ENCODE peak calls at places on chromosomes 3 and 15, in four cellular contexts. W, M, L and N are unnamed samples. For H3K4me1, the result is how much of the 10 kb centered on the place peaks cover.

GRCh38 chr15:79831635-79832034 is 65.2 kb downstream of the MTHFS start:
- DNase-seq in W (no peak), M (no peak), L (no peak), N (no peak)

GRCh38 chr3:107062787-107063186 is 314.5 kb upstream of the CCDC54 start:
- DNase-seq in W (no peak), M (no peak), L (no peak), N (no peak)

GRCh38 chr3:174495928-174496327 is 363.2 kb upstream of the NAALADL2 start:
- DNase-seq in W (no peak), M (no peak), L (peak), N (no peak)

GRCh38 chr3:76679510-76679909 is 360.4 kb upstream of the ROBO2 start:
- DNase-seq in W (no peak), M (no peak), L (peak), N (no peak)

GRCh38 chr15:89728254-89728653 is 22.8 kb downstream of the MESP1 start:
- DNase-seq in W (no peak), M (no peak), L (peak), N (no peak)

GRCh38 chr15:42056934-42057743 is 36.3 kb upstream of the PLA2G4E start:
- DNase-seq in W (peak), M (peak), L (peak), N (peak)

GRCh38 chr15:71448688-71449114 is 333.4 kb downstream of the THSD4 start:
- DNase-seq in W (no peak), M (peak), L (peak), N (peak)

GRCh38 chr3:60588806-60589205 is 662.4 kb downstream of the FHIT start:
- DNase-seq in W (no peak), M (no peak), L (no peak), N (peak)

GRCh38 chr15:69823223-69823907 is 274.4 kb downstream of the TLE3 start:
- DNase-seq in W (no peak), M (no peak), L (no peak), N (peak)

GRCh38 chr15:74315626-74316025 is 51.8 kb downstream of the CYP11A1 start:
- DNase-seq in W (no peak), M (no peak), L (no peak), N (no peak)

GRCh38 chr3:102161362-102162006 is 273.3 kb upstream of the ZPLD1 start:
- DNase-seq in W (no peak), M (no peak), L (no peak), N (no peak)

GRCh38 chr3:71684752-71685151 is 40.5 kb downstream of the EIF4E3 start:
- DNase-seq in W (no peak), M (no peak), L (peak), N (peak)

GRCh38 chr3:141740349-141740748 is 2.3 kb downstream of the RNF7 start:
- DNase-seq in W (no peak), M (no peak), L (no peak), N (no peak)

GRCh38 chr3:197432407-197433127 is 123.2 kb downstream of the BDH1 start:
- DNase-seq in W (no peak), M (peak), L (no peak), N (no peak)

GRCh38 chr3:68504185-68504584 is 428.2 kb downstream of the TAFA4 start:
- DNase-seq in W (no peak), M (no peak), L (no peak), N (no peak)

GRCh38 chr15:68885070-68885469 is 45.3 kb upstream of the SPESP1 start:
- DNase-seq in W (no peak), M (no peak), L (peak), N (peak)

GRCh38 chr3:181711325-181712135 is at the start of gene SOX2:
- DNase-seq in W (no peak), M (peak), L (no peak), N (peak)

GRCh38 chr3:170907519-170908234 is 760 bp downstream of the EIF5A2 start:
- DNase-seq in W (no peak), M (no peak), L (peak), N (peak)

GRCh38 chr15:36658905-36659304 is 79.5 kb downstream of the CDIN1 start:
- DNase-seq in W (no peak), M (no peak), L (no peak), N (no peak)

GRCh38 chr15:39149636-39150035 is 431.2 kb upstream of the THBS1 start:
- DNase-seq in W (no peak), M (no peak), L (no peak), N (no peak)

GRCh38 chr3:162538466-162538865 is 1041.9 kb downstream of the OTOL1 start:
- DNase-seq in W (no peak), M (no peak), L (no peak), N (no peak)

GRCh38 chr3:124442463-124442862 is 287.8 kb upstream of the UMPS start:
- DNase-seq in W (no peak), M (no peak), L (no peak), N (no peak)

GRCh38 chr3:46293991-46294833 is 52.0 kb downstream of the CCR3 start:
- DNase-seq in W (no peak), M (no peak), L (no peak), N (no peak)

GRCh38 chr3:156704370-156705036 is 30.1 kb downstream of the TIPARP start:
- DNase-seq in W (no peak), M (no peak), L (no peak), N (no peak)

GRCh38 chr3:42042747-42043115 is 48.4 kb upstream of the TRAK1 start:
- DNase-seq in W (no peak), M (no peak), L (peak), N (no peak)
- H3K4me1 ChIP-seq in W (under half), M (half or more), L (under half), N (under half)

GRCh38 chr15:86647810-86648440 is 568.3 kb downstream of the AGBL1 start:
- DNase-seq in W (no peak), M (no peak), L (no peak), N (no peak)
- H3K4me1 ChIP-seq in W (under half), M (under half), L (under half), N (under half)

GRCh38 chr15:97995881-97996603 is 35.5 kb downstream of the ARRDC4 start:
- DNase-seq in W (no peak), M (peak), L (peak), N (peak)
- H3K4me1 ChIP-seq in W (under half), M (under half), L (under half), N (under half)

DNA sequence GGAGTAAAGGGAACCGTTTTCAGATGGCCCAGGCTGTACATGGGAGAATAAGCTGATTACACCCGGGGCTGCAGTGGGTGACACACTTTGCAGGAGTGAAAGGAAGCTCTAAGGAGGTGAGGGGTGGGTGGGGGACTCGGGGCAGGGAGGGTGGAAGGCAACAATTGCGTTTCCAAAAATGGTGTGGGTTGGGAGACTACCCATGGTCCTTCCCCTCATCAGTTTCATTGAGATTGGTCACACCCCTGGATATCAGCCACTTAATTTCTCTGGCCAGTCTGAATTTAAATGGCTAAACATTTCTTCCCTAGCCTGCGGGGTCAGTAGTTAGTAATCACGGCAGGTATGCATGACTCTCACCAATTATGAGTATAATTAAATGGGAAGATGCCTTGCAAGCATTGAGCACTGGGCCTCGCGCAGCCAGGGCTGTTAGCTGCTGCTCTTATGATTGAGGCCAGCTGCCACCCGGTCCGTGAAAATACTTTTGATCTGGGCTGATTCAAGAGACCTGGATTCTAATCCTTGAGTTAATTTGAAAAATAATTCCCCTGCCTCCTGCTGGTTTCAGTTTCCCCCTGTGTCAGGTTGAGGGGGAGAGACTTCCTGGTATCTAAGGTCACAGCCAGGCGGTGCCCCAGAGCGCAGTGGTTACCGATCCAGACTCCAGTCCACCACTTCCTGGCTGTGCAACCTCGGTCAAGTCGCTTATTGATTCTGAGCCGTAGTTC is 23.3 kb downstream of the SLC6A6 start:
- DNase-seq in W (peak), M (peak), L (no peak), N (no peak)
- H3K4me1 ChIP-seq in W (half or more), M (half or more), L (under half), N (under half)

GRCh38 chr3:112121577-112122547 is 11.2 kb downstream of the GCSAM start:
- DNase-seq in W (no peak), M (no peak), L (no peak), N (no peak)
- H3K4me1 ChIP-seq in W (under half), M (under half), L (under half), N (under half)

DNA sequence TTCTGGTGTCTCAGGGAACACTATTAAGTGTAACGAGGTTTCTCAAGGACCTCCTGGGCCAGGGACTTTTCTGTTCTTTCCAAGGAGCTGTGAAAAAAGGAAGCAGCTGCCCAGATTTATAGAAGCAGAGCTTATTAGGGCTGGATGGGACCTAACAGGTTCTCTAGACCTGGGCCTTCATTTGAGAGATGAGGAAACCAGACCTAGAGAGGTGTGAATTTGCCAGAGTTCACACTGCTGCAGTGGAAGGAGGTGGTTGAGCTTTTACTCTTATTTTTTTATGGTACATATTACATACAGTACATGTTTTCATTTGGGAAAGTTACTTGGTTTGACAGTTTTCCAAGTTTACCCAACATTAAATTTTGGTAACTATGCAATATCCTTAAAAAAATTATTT is 16.2 kb downstream of the MAP2K1 start:
- DNase-seq in W (no peak), M (no peak), L (no peak), N (no peak)
- H3K4me1 ChIP-seq in W (under half), M (half or more), L (under half), N (under half)

DNA sequence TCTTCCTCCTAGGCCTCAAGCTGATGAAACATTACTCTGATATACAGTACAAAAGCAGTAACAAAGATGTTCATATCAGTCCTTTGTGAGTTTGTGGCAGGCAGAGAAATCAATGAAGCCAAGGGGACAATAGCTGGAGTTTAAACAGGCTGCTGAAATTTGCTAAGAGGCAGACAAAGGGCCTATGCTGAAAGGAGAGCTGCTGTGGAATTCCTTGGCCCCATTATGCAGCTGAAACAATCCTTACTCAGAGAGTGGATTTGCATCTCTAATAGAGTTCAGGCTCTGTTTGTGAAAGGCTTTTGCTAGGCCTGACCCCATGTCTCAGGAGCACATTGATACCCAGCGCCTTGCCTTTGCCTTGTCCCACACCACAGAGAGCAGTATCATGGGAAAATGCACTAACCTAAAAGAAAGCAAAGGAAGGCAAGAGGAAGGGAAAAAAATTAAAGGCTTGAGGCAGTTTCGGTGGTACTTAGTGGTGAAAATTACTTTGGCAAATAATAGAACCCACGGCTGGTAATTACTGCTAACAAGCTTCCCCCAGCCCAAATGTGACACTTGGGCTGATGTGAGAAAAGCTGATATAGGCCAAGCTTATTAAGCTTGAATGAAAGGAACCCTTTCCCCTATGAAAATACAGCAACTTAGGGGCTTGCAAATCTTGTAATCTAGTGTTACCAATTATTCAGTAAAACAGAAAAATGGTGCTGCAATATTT is 195.0 kb upstream of the EPHA3 start:
- DNase-seq in W (no peak), M (no peak), L (no peak), N (no peak)
- H3K4me1 ChIP-seq in W (under half), M (under half), L (under half), N (under half)

GRCh38 chr3:38987456-38987855 is 64.3 kb downstream of the SCN11A start:
- DNase-seq in W (no peak), M (no peak), L (no peak), N (no peak)

GRCh38 chr3:38988955-38989354 is 62.8 kb downstream of the SCN11A start:
- DNase-seq in W (no peak), M (no peak), L (no peak), N (no peak)

GRCh38 chr3:38985581-38985980 is 66.2 kb downstream of the SCN11A start:
- DNase-seq in W (no peak), M (no peak), L (peak), N (peak)

GRCh38 chr3:38985981-38986380 is 65.8 kb downstream of the SCN11A start:
- DNase-seq in W (no peak), M (no peak), L (peak), N (no peak)

GRCh38 chr3:38986901-38987300 is 64.8 kb downstream of the SCN11A start:
- DNase-seq in W (no peak), M (no peak), L (no peak), N (peak)
- H3K4me1 ChIP-seq in W (under half), M (under half), L (under half), N (under half)

GRCh38 chr3:69869021-69869420 is 129.8 kb downstream of the MITF start:
- DNase-seq in W (no peak), M (no peak), L (no peak), N (no peak)
- H3K4me1 ChIP-seq in W (under half), M (half or more), L (under half), N (under half)

GRCh38 chr15:40927497-40928346 is 1.4 kb upstream of the DLL4 start:
- DNase-seq in W (no peak), M (no peak), L (no peak), N (no peak)

GRCh38 chr15:40930430-40931299 is 1.5 kb downstream of the DLL4 start:
- DNase-seq in W (no peak), M (no peak), L (no peak), N (peak)

GRCh38 chr15:40928351-40928974 is 677 bp upstream of the DLL4 start:
- DNase-seq in W (no peak), M (no peak), L (no peak), N (peak)

GRCh38 chr15:40929730-40930429 is 740 bp downstream of the DLL4 start:
- DNase-seq in W (no peak), M (peak), L (peak), N (peak)

DNA sequence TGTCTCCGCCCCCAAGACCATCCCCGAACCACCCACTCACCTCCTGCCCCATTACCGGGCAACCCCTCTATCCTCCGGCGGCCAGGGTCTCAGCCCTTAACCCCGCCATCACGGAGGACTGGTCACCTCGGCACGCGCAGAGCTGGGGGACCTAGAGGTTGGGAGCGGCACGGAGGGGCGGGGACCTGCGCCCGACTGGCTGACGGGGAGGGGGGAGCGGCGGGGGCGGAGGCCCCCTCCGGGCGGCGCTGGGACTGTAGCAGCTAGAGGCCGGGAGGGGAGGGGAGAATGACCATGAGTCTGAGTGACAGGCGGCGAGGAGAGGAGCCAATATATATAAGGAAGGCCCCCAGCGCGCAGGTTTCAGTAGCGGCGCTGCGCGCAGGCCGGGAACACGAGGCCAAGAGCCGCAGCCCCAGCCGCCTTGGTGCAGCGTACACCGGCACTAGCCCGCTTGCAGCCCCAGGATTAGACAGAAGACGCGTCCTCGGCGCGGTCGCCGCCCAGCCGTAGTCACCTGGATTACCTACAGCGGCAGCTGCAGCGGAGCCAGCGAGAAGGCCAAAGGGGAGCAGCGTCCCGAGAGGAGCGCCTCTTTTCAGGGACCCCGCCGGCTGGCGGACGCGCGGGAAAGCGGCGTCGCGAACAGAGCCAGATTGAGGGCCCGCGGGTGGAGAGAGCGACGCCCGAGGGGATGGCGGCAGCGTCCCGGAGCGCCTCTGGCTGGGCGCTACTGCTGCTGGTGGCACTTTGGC is at the start of gene DLL4:
- DNase-seq in W (no peak), M (peak), L (peak), N (peak)
- H3K4me1 ChIP-seq in W (half or more), M (half or more), L (under half), N (under half)